ENCODE peak calls at places on chromosomes 2 and 18, in four cellular contexts. S, Q, D and V are unnamed samples.

GRCh38 chr18:10659000-10659399 is 133.2 kb downstream of the NAPG start:
- DNase-seq in S (no peak), Q (no peak), D (no peak), V (no peak)

GRCh38 chr18:40019797-40020392 is 1935.1 kb upstream of the PIK3C3 start:
- DNase-seq in S (no peak), Q (no peak), D (no peak), V (no peak)

GRCh38 chr18:24773101-24773500 is 312.7 kb downstream of the HRH4 start:
- DNase-seq in S (no peak), Q (no peak), D (no peak), V (no peak)

GRCh38 chr2:216535454-216535995 is 36.9 kb downstream of the RPL37A start:
- DNase-seq in S (peak), Q (no peak), D (peak), V (peak)

GRCh38 chr2:119311371-119311770 is 55.3 kb downstream of the C2orf76 start:
- DNase-seq in S (no peak), Q (no peak), D (no peak), V (no peak)

GRCh38 chr2:241182126-241182525 is 6.4 kb upstream of the ANO7 start:
- DNase-seq in S (no peak), Q (no peak), D (no peak), V (no peak)

GRCh38 chr2:177728920-177729319 is 336.3 kb downstream of the AGPS start:
- DNase-seq in S (peak), Q (no peak), D (no peak), V (no peak)

GRCh38 chr18:76348267-76349066 is 146.6 kb downstream of the ZNF516 start:
- DNase-seq in S (no peak), Q (no peak), D (no peak), V (no peak)

GRCh38 chr18:32771169-32771751 is 1.6 kb downstream of the KLHL14 start:
- DNase-seq in S (no peak), Q (no peak), D (no peak), V (no peak)

GRCh38 chr2:158664987-158665386 is 130.1 kb upstream of the DAPL1 start:
- DNase-seq in S (peak), Q (no peak), D (no peak), V (peak)

GRCh38 chr2:72573232-72573631 is 252.6 kb downstream of the EXOC6B start:
- DNase-seq in S (no peak), Q (no peak), D (no peak), V (peak)

GRCh38 chr2:234395801-234396478 is 100.9 kb downstream of the ARL4C start:
- DNase-seq in S (no peak), Q (no peak), D (no peak), V (no peak)

GRCh38 chr2:24490674-24491625 is at the start of gene NCOA1:
- DNase-seq in S (peak), Q (peak), D (peak), V (peak)

GRCh38 chr18:657311-657997 is at the start of gene TYMS:
- DNase-seq in S (peak), Q (peak), D (no peak), V (peak)

GRCh38 chr2:227447606-227448005 is 24.4 kb upstream of the AGFG1 start:
- DNase-seq in S (peak), Q (no peak), D (no peak), V (peak)

GRCh38 chr18:12417687-12418086 is 10.0 kb downstream of the PRELID3A start:
- DNase-seq in S (no peak), Q (no peak), D (no peak), V (no peak)

GRCh38 chr18:8562914-8563313 is 46.3 kb upstream of the RAB12 start:
- DNase-seq in S (no peak), Q (no peak), D (no peak), V (no peak)

GRCh38 chr2:74373189-74373588 is 6.9 kb downstream of the DCTN1 start:
- DNase-seq in S (no peak), Q (no peak), D (peak), V (no peak)

GRCh38 chr18:46412831-46413371 is 244.1 kb downstream of the LOXHD1 start:
- DNase-seq in S (no peak), Q (no peak), D (peak), V (no peak)

GRCh38 chr2:173571021-173571821 is 216.5 kb downstream of the CDCA7 start:
- DNase-seq in S (no peak), Q (peak), D (no peak), V (peak)

GRCh38 chr2:133651861-133652260 is 83.6 kb upstream of the NCKAP5 start:
- DNase-seq in S (peak), Q (no peak), D (no peak), V (no peak)

GRCh38 chr2:187220100-187220499 is 228.0 kb downstream of the CALCRL start:
- DNase-seq in S (no peak), Q (no peak), D (no peak), V (no peak)

DNA sequence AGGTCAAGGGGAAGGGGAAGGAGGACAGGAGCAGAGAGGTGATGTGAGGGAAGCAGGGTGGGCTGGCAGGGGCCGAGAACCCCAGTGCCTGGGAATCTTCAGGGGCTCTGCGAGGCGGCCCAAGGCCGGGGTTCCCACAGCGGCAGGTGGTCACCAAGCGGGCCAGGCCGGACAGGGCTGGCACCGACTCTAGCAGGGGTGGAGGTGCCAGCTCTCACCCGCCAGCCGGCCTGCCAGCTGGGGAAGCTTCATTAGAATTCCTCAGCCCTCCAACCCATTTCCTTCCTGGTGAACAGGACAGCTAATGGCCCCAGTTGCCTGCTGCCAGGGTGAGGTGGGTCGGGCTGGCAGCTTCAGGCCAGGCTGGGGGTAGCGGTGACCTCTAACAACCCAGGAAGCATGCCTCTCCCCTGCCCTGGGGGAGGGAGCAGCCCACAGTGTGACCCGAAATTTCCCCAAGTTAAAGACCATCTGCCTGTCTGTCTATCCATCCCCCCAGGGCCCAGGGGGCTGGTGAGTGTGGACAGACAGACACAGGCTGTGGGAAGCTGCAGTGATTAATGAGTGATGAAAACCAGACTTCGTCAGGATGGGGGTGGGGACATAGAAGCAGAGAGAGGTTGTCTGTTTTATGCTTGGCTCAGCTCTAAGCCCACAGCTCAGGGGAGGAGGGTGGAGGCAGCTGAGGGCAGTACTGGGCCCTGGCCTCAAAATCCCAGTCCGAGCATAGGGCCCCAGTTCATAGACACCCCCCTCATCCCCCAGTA is 144.1 kb downstream of the ZFP36L2 start:
- DNase-seq in S (peak), Q (peak), D (peak), V (peak)
- H3K27ac ChIP-seq in S (peak), Q (peak), D (peak), V (peak)

GRCh38 chr2:33190393-33190937 is 243.7 kb downstream of the LTBP1 start:
- DNase-seq in S (no peak), Q (no peak), D (no peak), V (peak)

GRCh38 chr2:33184026-33184425 is 237.3 kb downstream of the LTBP1 start:
- DNase-seq in S (no peak), Q (no peak), D (no peak), V (no peak)

GRCh38 chr2:33186937-33187336 is 240.2 kb downstream of the LTBP1 start:
- DNase-seq in S (no peak), Q (no peak), D (no peak), V (no peak)

GRCh38 chr2:33188799-33189198 is 242.0 kb downstream of the LTBP1 start:
- DNase-seq in S (no peak), Q (no peak), D (no peak), V (no peak)
- H3K27ac ChIP-seq in S (no peak), Q (no peak), D (no peak), V (no peak)

DNA sequence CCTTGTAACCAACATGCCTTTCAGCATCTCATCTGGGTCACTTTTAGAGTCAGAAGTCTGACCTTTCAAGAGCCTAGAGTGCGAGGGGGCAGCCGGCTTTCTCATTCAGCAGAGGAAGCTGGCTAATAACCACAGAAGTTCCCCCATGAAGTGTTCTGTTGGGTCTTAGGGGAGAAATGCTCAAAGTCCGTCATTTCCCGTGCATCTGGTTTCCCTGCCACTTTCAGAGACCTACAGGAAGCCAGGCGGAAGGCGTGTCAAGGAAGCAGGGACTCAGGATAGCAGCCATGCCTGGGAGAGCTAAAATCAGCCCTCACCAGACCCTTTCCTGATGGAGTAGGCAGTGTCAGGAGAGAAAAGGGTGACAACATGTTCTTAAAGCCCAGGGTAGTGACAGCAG is 301.8 kb upstream of the ID2 start:
- DNase-seq in S (no peak), Q (no peak), D (no peak), V (no peak)
- H3K27ac ChIP-seq in S (no peak), Q (no peak), D (peak), V (no peak)

DNA sequence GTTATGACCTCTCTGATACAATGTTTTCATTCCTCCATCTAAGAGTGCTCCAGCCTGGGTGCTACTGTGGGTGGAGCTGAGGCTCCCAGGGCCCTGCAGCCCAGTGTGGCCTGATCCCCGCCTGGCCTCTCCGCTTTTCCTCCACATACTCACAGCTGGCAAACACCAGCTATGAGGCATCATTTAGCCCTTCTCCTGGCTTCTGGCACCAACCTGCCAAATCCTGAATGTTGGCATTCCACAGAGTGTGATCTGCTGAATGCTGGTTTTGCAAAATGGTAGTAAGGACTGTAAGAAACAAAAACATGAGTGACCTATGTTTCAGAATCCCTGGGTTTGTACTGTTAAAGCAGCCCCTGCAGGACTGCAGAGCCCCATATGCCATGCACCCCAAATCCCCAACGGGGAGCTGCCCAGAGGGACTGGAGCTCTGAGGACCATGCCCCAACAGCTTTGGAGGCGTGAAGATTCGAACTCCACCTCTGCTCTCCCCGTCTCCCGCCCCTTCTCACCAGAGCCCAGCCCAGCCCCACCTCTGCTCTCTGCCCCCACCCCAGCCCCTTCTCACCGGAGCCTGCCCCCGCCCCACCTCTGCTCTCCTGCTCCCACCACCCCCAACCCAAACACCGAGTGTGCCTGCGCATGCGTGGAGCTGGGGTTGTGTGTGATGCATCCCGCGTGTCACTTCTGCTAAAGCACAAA is 4.2 kb downstream of the SLC66A2 start:
- DNase-seq in S (no peak), Q (no peak), D (no peak), V (no peak)
- H3K27ac ChIP-seq in S (no peak), Q (no peak), D (no peak), V (no peak)

DNA sequence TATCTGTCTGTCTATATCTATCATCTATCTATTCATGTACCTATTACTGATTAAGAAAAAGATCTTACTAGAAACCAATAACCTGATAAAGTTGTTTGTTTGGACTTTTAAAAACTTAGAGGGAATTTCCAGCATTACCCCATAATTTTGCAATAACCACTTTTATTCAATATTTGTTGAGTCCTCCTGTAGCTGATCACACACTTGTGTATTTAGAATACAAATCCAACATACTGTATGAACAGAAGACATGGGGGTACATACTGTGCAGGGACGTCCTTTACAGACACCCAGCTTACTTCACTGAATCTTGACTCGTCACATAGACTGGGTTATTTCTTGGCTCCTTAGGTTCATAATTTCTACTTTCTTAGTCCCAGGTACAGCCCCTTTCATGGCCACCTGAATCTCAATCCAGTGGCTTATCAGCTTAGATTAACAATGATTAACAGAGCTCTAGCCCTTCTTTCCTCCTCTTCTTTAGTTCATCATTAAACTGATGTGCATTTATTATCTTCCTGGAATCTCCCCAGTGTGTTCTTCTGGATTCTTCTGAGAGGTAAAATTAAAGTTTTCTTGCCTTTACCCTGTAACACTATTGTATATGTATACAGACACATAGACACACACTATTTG is 27.4 kb upstream of the STAT4 start:
- DNase-seq in S (no peak), Q (no peak), D (no peak), V (no peak)
- H3K27ac ChIP-seq in S (no peak), Q (peak), D (no peak), V (no peak)